ENCODE peak calls at places on chromosomes 5 and 9, in six cellular contexts. G is heart right ventricle; T is activated CD4-positive, alpha-beta T cell treated with anti-CD3 and anti-CD28 coated beads for 48 hours; N is HT1080; K is head of caudate nucleus; A is WERI-Rb-1. H is an unnamed sample.

GRCh38 chr9:83458530-83458929 is 79.7 kb downstream of the FRMD3 start:
- DNase-seq in G (no peak), N (no peak), T (no peak), A (no peak), K (no peak), H (no peak)

GRCh38 chr9:105053209-105053652 is 125.3 kb upstream of the ABCA1 start:
- DNase-seq in K (no peak), A (no peak), T (peak), N (peak), G (no peak), H (no peak)

GRCh38 chr9:27771803-27772545 is 198.7 kb upstream of the C9orf72 start:
- DNase-seq in K (no peak), G (no peak), N (peak), A (no peak), T (no peak), H (no peak)

GRCh38 chr9:125558453-125559084 is 148.4 kb downstream of the MAPKAP1 start:
- DNase-seq in A (peak), K (peak), T (peak), N (peak), G (no peak), H (peak)

GRCh38 chr5:59418766-59419165 is 474.8 kb downstream of the PDE4D start:
- DNase-seq in N (no peak), G (no peak), K (no peak), A (peak), T (no peak), H (peak)

GRCh38 chr9:117247271-117247670 is 167.6 kb downstream of the ASTN2 start:
- DNase-seq in T (no peak), A (peak), K (peak), N (peak), G (no peak), H (peak)

GRCh38 chr9:131839281-131840084 is 99.6 kb upstream of the RAPGEF1 start:
- DNase-seq in T (peak), A (no peak), N (peak), K (no peak), G (no peak), H (no peak)

GRCh38 chr5:43482490-43483064 is 1.1 kb downstream of the TMEM267 start:
- DNase-seq in K (no peak), T (no peak), G (no peak), A (no peak), N (no peak), H (no peak)

GRCh38 chr5:98510111-98510510 is 263.4 kb upstream of the RGMB start:
- DNase-seq in K (peak), T (no peak), A (no peak), N (peak), G (no peak), H (no peak)

GRCh38 chr9:93598647-93599241 is 22.4 kb downstream of the PHF2 start:
- DNase-seq in K (peak), N (no peak), T (no peak), G (no peak), A (no peak), H (no peak)

GRCh38 chr9:18821794-18822193 is 211.2 kb downstream of the SAXO1 start:
- DNase-seq in T (no peak), G (no peak), K (no peak), N (peak), A (no peak), H (peak)

GRCh38 chr9:114244570-114244969 is 78.3 kb upstream of the ORM1 start:
- DNase-seq in T (no peak), N (no peak), A (no peak), K (no peak), G (no peak), H (no peak)

GRCh38 chr9:137970686-137971476 is 93.3 kb downstream of the CACNA1B start:
- DNase-seq in A (peak), K (no peak), N (no peak), G (no peak), T (no peak), H (peak)

GRCh38 chr9:107345327-107345726 is 62.2 kb downstream of the RAD23B start:
- DNase-seq in G (no peak), N (no peak), T (no peak), A (no peak), K (no peak), H (no peak)

GRCh38 chr9:129885018-129885669 is 49.9 kb downstream of the USP20 start:
- DNase-seq in A (peak), G (peak), K (no peak), T (peak), N (no peak), H (peak)

GRCh38 chr5:164252-164651 is 27.0 kb upstream of the LRRC14B start:
- DNase-seq in A (no peak), T (no peak), G (no peak), N (no peak), K (no peak), H (no peak)

GRCh38 chr9:128007566-128008138 is 26.9 kb upstream of the EEIG1 start:
- DNase-seq in K (no peak), T (peak), N (no peak), G (no peak), A (peak), H (peak)

GRCh38 chr5:170429014-170429413 is 39.8 kb upstream of the KCNMB1 start:
- DNase-seq in T (no peak), A (no peak), K (no peak), G (no peak), N (peak), H (peak)

GRCh38 chr5:137231535-137231934 is 267.6 kb downstream of the SPOCK1 start:
- DNase-seq in N (peak), K (no peak), G (no peak), T (no peak), A (no peak), H (no peak)

GRCh38 chr9:109968702-109969450 is 188.9 kb downstream of the PALM2AKAP2 start:
- DNase-seq in K (no peak), A (peak), N (peak), T (peak), G (no peak), H (no peak)

GRCh38 chr9:76490249-76490990 is 31.4 kb downstream of the GCNT1 start:
- DNase-seq in A (no peak), K (no peak), G (no peak), N (no peak), T (no peak), H (no peak)

GRCh38 chr5:24363789-24364534 is 280.8 kb downstream of the CDH10 start:
- DNase-seq in A (no peak), N (no peak), K (no peak), G (no peak), T (no peak), H (no peak)

GRCh38 chr9:87872079-87872624 is 10.5 kb upstream of the SPATA31E1 start:
- DNase-seq in A (peak), T (no peak), G (no peak), N (no peak), K (no peak), H (peak)

GRCh38 chr9:33329117-33329563 is 38.8 kb downstream of the NFX1 start:
- DNase-seq in T (no peak), N (peak), K (no peak), A (no peak), G (no peak), H (peak)

GRCh38 chr9:71249729-71250317 is 128.4 kb upstream of the TRPM3 start:
- DNase-seq in G (no peak), T (no peak), K (peak), A (peak), N (peak), H (peak)

GRCh38 chr5:10590226-10591047 is 26.6 kb downstream of the ANKRD33B start:
- DNase-seq in N (peak), A (no peak), K (no peak), T (no peak), G (no peak), H (peak)

GRCh38 chr5:54761213-54761701 is 224.1 kb downstream of the ESM1 start:
- DNase-seq in G (no peak), T (no peak), N (peak), K (no peak), A (no peak), H (no peak)